ENCODE peak calls at places on chromosomes 6 and 20, in eight cellular contexts. R is colonic mucosa, I is fibroblast of lung, K is breast epithelium, W is heart right ventricle, N is upper lobe of right lung, M is lung, L is cardiac muscle cell. X is an unnamed sample. For H3K4me1, the result is how much of the 10 kb centered on the place peaks cover.

GRCh38 chr20:56429496-56429895 is 17.4 kb downstream of the CASS4 start:
- DNase-seq in W (no peak), R (no peak), L (peak), M (no peak), K (no peak), N (no peak), I (no peak), X (no peak)

GRCh38 chr6:170279977-170280688 is 10.7 kb downstream of the DLL1 start:
- DNase-seq in M (peak), N (peak), I (peak), R (peak), W (peak), L (peak), K (no peak), X (no peak)

GRCh38 chr6:85006362-85006761 is 242.0 kb upstream of the TBX18 start:
- DNase-seq in N (no peak), R (no peak), K (no peak), I (no peak), M (no peak), W (no peak), L (no peak), X (no peak)

GRCh38 chr20:60037120-60037499 is 78.9 kb downstream of the CDH26 start:
- DNase-seq in K (no peak), R (no peak), W (no peak), I (no peak), N (no peak), L (no peak), M (no peak), X (no peak)

GRCh38 chr6:166588691-166589333 is 2.3 kb upstream of the RAMACL start:
- DNase-seq in W (no peak), K (no peak), L (peak), R (no peak), I (no peak), M (no peak), N (no peak), X (no peak)

GRCh38 chr20:1894471-1894950 is 696 bp upstream of the SIRPA start:
- DNase-seq in R (peak), L (peak), N (peak), M (no peak), I (peak), W (no peak), K (no peak), X (peak)

GRCh38 chr6:7311920-7312615 is 931 bp downstream of the SSR1 start:
- DNase-seq in R (no peak), W (no peak), N (no peak), M (no peak), L (no peak), K (no peak), I (peak), X (no peak)

GRCh38 chr6:143556529-143556928 is 45.0 kb upstream of the FUCA2 start:
- DNase-seq in N (no peak), R (no peak), I (peak), M (no peak), L (peak), K (no peak), W (no peak), X (no peak)

GRCh38 chr6:30357678-30358339 is 12.9 kb downstream of the RPP21 start:
- DNase-seq in K (no peak), R (peak), N (no peak), L (peak), I (peak), W (peak), M (no peak), X (no peak)

GRCh38 chr20:10573273-10573950 is 100.4 kb downstream of the JAG1 start:
- DNase-seq in K (no peak), M (no peak), W (no peak), L (no peak), I (no peak), R (no peak), N (no peak), X (no peak)

GRCh38 chr6:105095139-105095538 is 84.7 kb downstream of the POPDC3 start:
- DNase-seq in K (no peak), L (no peak), M (no peak), I (no peak), N (no peak), W (no peak), R (no peak), X (no peak)

GRCh38 chr20:3193806-3194616 is 10.5 kb downstream of the DDRGK1 start:
- DNase-seq in W (no peak), M (no peak), R (no peak), I (no peak), L (no peak), N (no peak), K (no peak), X (no peak)

GRCh38 chr6:108353853-108354252 is 59.0 kb downstream of the AFG1L start:
- DNase-seq in N (no peak), L (peak), K (no peak), R (no peak), W (no peak), M (no peak), I (no peak), X (no peak)

GRCh38 chr20:44958276-44958675 is 1.9 kb downstream of the TOMM34 start:
- DNase-seq in R (no peak), W (no peak), I (no peak), L (no peak), N (no peak), K (no peak), M (no peak), X (no peak)

GRCh38 chr6:17863971-17864754 is 123.3 kb downstream of the KIF13A start:
- DNase-seq in N (no peak), R (peak), K (no peak), M (no peak), L (no peak), W (peak), I (peak), X (no peak)

GRCh38 chr20:2918096-2919049 is 45.1 kb downstream of the PTPRA start:
- DNase-seq in I (no peak), N (no peak), M (no peak), L (no peak), W (no peak), K (no peak), R (no peak), X (no peak)

GRCh38 chr6:107320126-107320525 is 139.2 kb downstream of the PDSS2 start:
- DNase-seq in M (no peak), N (no peak), K (no peak), W (no peak), L (peak), R (no peak), I (peak), X (no peak)

DNA sequence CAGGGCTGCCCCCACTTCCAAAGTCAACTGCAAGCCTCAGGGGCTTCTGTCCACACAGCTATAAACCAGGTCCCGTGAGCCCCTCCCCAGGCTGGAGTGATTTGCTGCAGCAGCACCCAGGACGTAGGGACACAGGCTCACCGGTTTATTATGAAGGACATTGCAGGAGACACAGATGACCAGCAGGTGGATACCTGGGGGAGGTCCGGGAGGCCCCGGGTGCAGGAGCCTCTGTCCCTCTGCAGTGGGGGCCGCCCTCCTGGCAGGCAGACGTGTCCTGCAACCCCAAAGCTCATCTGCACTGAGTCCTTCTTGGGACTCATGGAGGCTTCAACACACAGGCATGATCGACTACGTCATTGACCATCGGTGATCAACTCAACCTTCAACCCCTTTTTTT is 14.5 kb upstream of the NTSR1 start:
- DNase-seq in N (no peak), M (no peak), K (no peak), W (no peak), I (no peak), R (no peak), L (no peak), X (no peak)
- TF ChIP-seq CTCF in N (no peak), M (no peak), K (no peak), W (no peak), I (no peak), R (no peak), L (no peak), X (no peak)

GRCh38 chr6:34658605-34659218 is 37.9 kb downstream of the ILRUN start:
- DNase-seq in K (no peak), L (no peak), N (no peak), R (no peak), I (no peak), W (no peak), M (no peak), X (no peak)
- H3K27ac ChIP-seq in K (peak), L (peak), N (no peak), R (no peak), I (peak), W (no peak), M (no peak), X (no peak)

GRCh38 chr20:53224851-53225250 is 252.7 kb downstream of the TSHZ2 start:
- DNase-seq in R (no peak), L (peak), I (peak), W (no peak), K (no peak), M (no peak), N (no peak), X (no peak)
- H3K4me1 ChIP-seq in R (under half), L (under half), I (under half), W (under half), K (under half), M (under half), N (under half), X (under half)

GRCh38 chr6:328184-328670 is 35.9 kb downstream of the DUSP22 start:
- DNase-seq in W (peak), I (peak), R (peak), M (no peak), L (peak), N (no peak), K (no peak), X (no peak)
- TF ChIP-seq CTCF in W (no peak), I (no peak), R (no peak), M (no peak), L (no peak), N (no peak), K (no peak), X (no peak)

DNA sequence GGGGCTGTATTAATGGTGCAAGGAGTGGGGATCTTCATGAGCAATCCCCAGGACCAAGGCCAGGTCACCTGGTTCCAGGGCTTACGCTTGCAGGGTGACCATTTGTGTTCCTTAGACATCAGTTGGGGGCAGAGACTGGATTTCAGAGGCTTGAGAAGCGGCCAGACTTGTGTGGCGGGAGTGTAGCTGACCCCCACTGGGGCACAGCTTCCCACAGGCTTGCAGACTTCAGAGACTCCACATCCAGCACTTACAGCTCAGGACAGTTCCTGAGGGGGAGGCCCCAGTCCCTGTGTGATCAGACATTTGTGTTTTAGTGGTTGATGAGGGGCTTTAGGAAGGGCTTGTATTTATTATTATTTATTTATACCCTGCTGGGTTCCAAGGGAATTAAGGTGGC is 15.3 kb downstream of the TJAP1 start:
- DNase-seq in L (peak), M (no peak), I (no peak), W (no peak), K (no peak), R (no peak), N (no peak), X (no peak)
- H3K27ac ChIP-seq in L (no peak), M (peak), I (peak), W (peak), K (peak), R (no peak), N (no peak), X (no peak)

DNA sequence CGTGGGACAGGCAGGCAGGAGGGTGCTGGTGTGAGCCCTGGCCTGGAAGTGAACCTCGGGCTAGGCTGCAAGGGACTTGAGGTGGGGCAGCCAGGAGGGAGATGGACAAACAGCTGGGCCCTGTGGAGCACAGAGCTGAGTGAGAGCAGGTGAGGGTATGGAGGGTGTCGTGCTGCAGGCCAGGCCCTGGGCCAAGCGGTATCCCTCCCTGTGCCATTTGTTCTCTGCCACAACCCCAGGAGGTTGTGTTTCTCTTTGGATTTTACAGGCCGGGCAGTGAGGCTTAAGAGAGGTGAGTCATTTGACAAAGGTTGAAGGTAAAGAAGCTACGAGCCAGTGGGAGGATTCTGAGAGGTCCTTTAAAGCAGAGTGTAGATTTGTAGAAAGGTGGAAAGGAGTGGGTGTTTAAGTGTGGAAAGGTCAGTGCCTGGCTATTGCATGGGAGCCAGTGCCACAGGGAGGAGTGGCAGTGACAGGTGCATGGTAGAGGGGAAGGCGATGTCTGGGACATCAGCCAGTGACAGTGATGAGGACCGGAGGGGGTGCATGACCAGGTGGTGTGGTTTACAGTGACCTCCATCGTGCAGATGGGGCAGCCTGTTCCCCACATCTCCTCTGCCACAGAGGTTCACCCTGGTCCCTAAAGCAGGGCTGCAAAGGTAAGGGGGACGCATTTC is 39.8 kb downstream of the GMPR start:
- DNase-seq in R (no peak), W (no peak), N (no peak), L (no peak), I (no peak), K (no peak), M (no peak), X (no peak)
- H3K4me1 ChIP-seq in R (under half), W (under half), N (under half), L (under half), I (under half), K (under half), M (under half), X (under half)

GRCh38 chr20:12970372-12970821 is 38.4 kb upstream of the SPTLC3 start:
- DNase-seq in R (no peak), W (peak), M (no peak), L (peak), K (no peak), I (peak), N (no peak), X (no peak)
- TF ChIP-seq CTCF in R (peak), W (peak), M (peak), L (peak), K (no peak), I (peak), N (peak), X (peak)

DNA sequence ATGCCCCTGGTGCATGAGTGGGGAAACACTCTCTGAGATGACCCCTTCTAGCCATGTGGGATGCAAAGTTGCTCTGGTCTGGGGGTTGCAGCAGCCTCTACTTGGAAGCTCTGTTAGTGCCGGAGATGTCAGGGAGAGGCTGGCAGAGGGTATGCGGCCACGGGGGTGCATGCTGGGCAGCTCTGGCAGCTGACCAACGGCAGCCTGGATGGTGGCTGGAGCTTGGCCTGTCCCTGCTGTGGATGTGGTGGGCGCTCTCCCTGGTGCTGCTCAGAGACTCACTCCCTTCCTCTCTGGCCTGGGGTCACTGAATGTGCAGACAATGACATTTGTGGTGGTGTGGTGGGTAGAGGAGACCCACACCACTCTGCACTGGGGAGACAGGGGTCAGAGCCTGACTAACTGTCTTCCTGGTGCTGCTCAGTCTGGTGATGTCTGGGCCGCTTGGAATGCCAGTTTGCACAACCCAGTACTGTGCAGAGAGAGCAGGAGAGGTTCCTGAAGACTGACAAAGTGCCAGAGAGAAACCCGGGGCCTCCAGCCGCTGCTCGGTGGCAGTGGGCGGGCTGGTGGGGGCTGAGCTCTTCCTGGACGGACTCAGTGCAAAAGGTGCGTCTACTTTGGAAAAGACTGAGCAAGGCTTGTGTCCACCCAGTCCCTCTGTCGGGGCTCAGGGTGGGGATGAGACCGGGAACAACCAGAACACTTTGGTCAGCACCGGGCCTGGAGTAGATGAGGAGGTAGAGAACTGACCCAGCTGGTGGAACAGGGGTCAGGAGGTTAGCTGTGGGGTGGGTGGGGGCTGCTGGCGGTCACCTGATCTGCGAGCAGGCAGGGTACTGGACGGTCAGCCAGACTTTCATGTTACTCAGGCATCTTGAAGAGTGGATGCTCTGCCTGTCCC is 2.7 kb downstream of the MYT1 start:
- DNase-seq in M (no peak), R (no peak), I (no peak), N (no peak), L (no peak), W (no peak), K (no peak), X (no peak)
- H3K27ac ChIP-seq in M (no peak), R (no peak), I (no peak), N (no peak), L (no peak), W (no peak), K (no peak), X (no peak)

GRCh38 chr6:100763617-100764016 is 117.5 kb downstream of the ASCC3 start:
- DNase-seq in R (no peak), N (no peak), M (no peak), L (no peak), K (no peak), I (no peak), W (no peak), X (no peak)
- H3K4me1 ChIP-seq in R (under half), N (under half), M (under half), L (under half), K (under half), I (under half), W (under half), X (under half)